ENCODE peak calls at places on chromosomes 16 and 17, in seven cellular contexts. T is activated CD8-positive, alpha-beta memory T cell treated with anti-CD3 and anti-CD28 coated beads for 1 hour; L is ovary; N is HFF-Myc; K is adrenal gland; J is ELR; A is caudate nucleus. Y is an unnamed sample.

GRCh38 chr17:75603123-75603522 is 15.5 kb downstream of the MYO15B start:
- DNase-seq in T (no peak), L (no peak), N (no peak), K (no peak), J (no peak), A (no peak), Y (no peak)

GRCh38 chr17:40363480-40363838 is 1.1 kb downstream of the GJD3 start:
- DNase-seq in T (no peak), L (no peak), N (no peak), K (no peak), J (peak), A (no peak), Y (no peak)

GRCh38 chr17:20955437-20956323 is 87.1 kb downstream of the USP22 start:
- DNase-seq in T (no peak), L (peak), N (no peak), K (peak), J (peak), A (no peak), Y (no peak)

GRCh38 chr17:34313164-34313563 is 6.1 kb upstream of the CCL8 start:
- DNase-seq in T (no peak), L (no peak), N (no peak), K (no peak), J (no peak), A (no peak), Y (no peak)

GRCh38 chr16:67415872-67416793 is at the start of gene ZDHHC1:
- DNase-seq in T (peak), L (peak), N (no peak), K (peak), J (peak), A (peak), Y (no peak)

GRCh38 chr17:8965394-8966168 is at the start of gene PIK3R5:
- DNase-seq in T (peak), L (no peak), N (no peak), K (peak), J (no peak), A (no peak), Y (no peak)

GRCh38 chr17:8312251-8312650 is 2.2 kb downstream of the ARHGEF15 start:
- DNase-seq in T (no peak), L (no peak), N (no peak), K (no peak), J (no peak), A (no peak), Y (no peak)

GRCh38 chr16:11340710-11341109 is 4.5 kb upstream of the RMI2 start:
- DNase-seq in T (no peak), L (no peak), N (no peak), K (no peak), J (no peak), A (no peak), Y (no peak)

GRCh38 chr17:850828-851759 is 68.9 kb downstream of the MRM3 start:
- DNase-seq in T (no peak), L (no peak), N (peak), K (no peak), J (peak), A (no peak), Y (no peak)

GRCh38 chr16:86061318-86061695 is 162.3 kb downstream of the IRF8 start:
- DNase-seq in T (no peak), L (no peak), N (no peak), K (no peak), J (no peak), A (no peak), Y (no peak)

GRCh38 chr16:2825899-2826298 is 4.2 kb upstream of the ZG16B start:
- DNase-seq in T (no peak), L (no peak), N (no peak), K (no peak), J (no peak), A (no peak), Y (no peak)

GRCh38 chr17:78717431-78717980 is 64.6 kb downstream of the CYTH1 start:
- DNase-seq in T (no peak), L (peak), N (no peak), K (peak), J (peak), A (peak), Y (no peak)

GRCh38 chr16:66382966-66383299 is 16.4 kb downstream of the CDH5 start:
- DNase-seq in T (no peak), L (no peak), N (peak), K (no peak), J (peak), A (no peak), Y (no peak)

GRCh38 chr17:79183221-79184158 is 108.9 kb downstream of the ENGASE start:
- DNase-seq in T (no peak), L (no peak), N (no peak), K (no peak), J (no peak), A (no peak), Y (no peak)

GRCh38 chr17:80082403-80083135 is 18.8 kb upstream of the GAA start:
- DNase-seq in T (peak), L (peak), N (peak), K (peak), J (peak), A (peak), Y (no peak)

GRCh38 chr16:77763994-77764393 is 24.4 kb upstream of the VAT1L start:
- DNase-seq in T (no peak), L (no peak), N (no peak), K (no peak), J (no peak), A (no peak), Y (no peak)

GRCh38 chr16:88599092-88599733 is 29.0 kb downstream of the ZC3H18 start:
- DNase-seq in T (no peak), L (peak), N (no peak), K (peak), J (no peak), A (no peak), Y (no peak)

GRCh38 chr16:69112285-69113129 is 7.1 kb downstream of the HAS3 start:
- DNase-seq in T (no peak), L (no peak), N (no peak), K (peak), J (peak), A (no peak), Y (no peak)

GRCh38 chr17:74096456-74096855 is 107.0 kb upstream of the RPL38 start:
- DNase-seq in T (no peak), L (no peak), N (no peak), K (no peak), J (no peak), A (no peak), Y (no peak)

GRCh38 chr16:88710556-88710955 is 4.3 kb downstream of the CTU2 start:
- DNase-seq in T (no peak), L (no peak), N (no peak), K (no peak), J (no peak), A (no peak), Y (no peak)

GRCh38 chr17:48134912-48135480 is 27.4 kb downstream of the SNX11 start:
- DNase-seq in T (no peak), L (no peak), N (no peak), K (no peak), J (no peak), A (no peak), Y (no peak)